ENCODE peak calls at places on chromosomes 1 and 21, in nine cellular contexts. One of them, this sample, is unnamed.

GRCh38 chr1:100523038-100523649 is 14.8 kb upstream of the GPR88 start:
- DNase-seq in H9: no peak
- DNase-seq in HCT116: no peak
- DNase-seq in fibroblast of lung: no peak
- DNase-seq in PC-3: no peak
- DNase-seq in A549: no peak
- DNase-seq in GM23338: no peak
- DNase-seq in mesenchymal stem cell: peak; percentile 23
- DNase-seq in K562: no peak
- DNase-seq in this sample: no peak

GRCh38 chr1:156584813-156585212 is 5.3 kb downstream of the TTC24 start:
- DNase-seq in mesenchymal stem cell: no peak
- DNase-seq in HCT116: no peak
- DNase-seq in H9: peak; percentile 87
- DNase-seq in K562: peak; percentile 63
- DNase-seq in PC-3: peak; percentile 38
- DNase-seq in fibroblast of lung: no peak
- DNase-seq in A549: peak; percentile 57
- DNase-seq in GM23338: peak; percentile 87
- DNase-seq in this sample: no peak

GRCh38 chr1:56409112-56409691 is 170.2 kb downstream of the PLPP3 start:
- DNase-seq in mesenchymal stem cell: no peak
- DNase-seq in PC-3: peak; percentile 58
- DNase-seq in HCT116: peak; percentile 47
- DNase-seq in fibroblast of lung: no peak
- DNase-seq in GM23338: peak; percentile 77
- DNase-seq in H9: peak; percentile 69
- DNase-seq in A549: no peak
- DNase-seq in K562: peak; percentile 14
- DNase-seq in this sample: no peak

GRCh38 chr1:36643391-36644270 is 160.9 kb upstream of the CSF3R start:
- DNase-seq in PC-3: no peak
- DNase-seq in A549: no peak
- DNase-seq in mesenchymal stem cell: no peak
- DNase-seq in H9: no peak
- DNase-seq in GM23338: no peak
- DNase-seq in K562: no peak
- DNase-seq in fibroblast of lung: no peak
- DNase-seq in HCT116: no peak
- DNase-seq in this sample: no peak

GRCh38 chr1:22611530-22611947 is 24.9 kb upstream of the C1QA start:
- DNase-seq in A549: no peak
- DNase-seq in mesenchymal stem cell: peak; percentile 66
- DNase-seq in fibroblast of lung: peak; percentile 59
- DNase-seq in H9: peak; percentile 87
- DNase-seq in K562: peak; percentile 74
- DNase-seq in PC-3: peak; percentile 51
- DNase-seq in GM23338: peak; percentile 90
- DNase-seq in HCT116: no peak
- DNase-seq in this sample: peak; percentile 53

GRCh38 chr1:9207715-9208114 is 26.9 kb upstream of the H6PD start:
- DNase-seq in fibroblast of lung: no peak
- DNase-seq in HCT116: no peak
- DNase-seq in mesenchymal stem cell: peak; percentile 46
- DNase-seq in A549: no peak
- DNase-seq in K562: no peak
- DNase-seq in PC-3: no peak
- DNase-seq in GM23338: no peak
- DNase-seq in H9: no peak
- DNase-seq in this sample: no peak

GRCh38 chr21:14273736-14274538 is 58.0 kb downstream of the RBM11 start:
- DNase-seq in fibroblast of lung: no peak
- DNase-seq in H9: peak; percentile 72
- DNase-seq in A549: no peak
- DNase-seq in mesenchymal stem cell: no peak
- DNase-seq in HCT116: no peak
- DNase-seq in K562: peak; percentile 20
- DNase-seq in GM23338: peak; percentile 72
- DNase-seq in PC-3: no peak
- DNase-seq in this sample: no peak

GRCh38 chr1:119911775-119912174 is 15.5 kb upstream of the ADAM30 start:
- DNase-seq in GM23338: no peak
- DNase-seq in HCT116: no peak
- DNase-seq in fibroblast of lung: no peak
- DNase-seq in A549: no peak
- DNase-seq in H9: no peak
- DNase-seq in PC-3: no peak
- DNase-seq in K562: no peak
- DNase-seq in mesenchymal stem cell: no peak
- DNase-seq in this sample: no peak

GRCh38 chr1:59674605-59675004 is 140.1 kb upstream of the HOOK1 start:
- DNase-seq in mesenchymal stem cell: no peak
- DNase-seq in H9: no peak
- DNase-seq in K562: no peak
- DNase-seq in GM23338: no peak
- DNase-seq in A549: no peak
- DNase-seq in fibroblast of lung: peak; percentile 63
- DNase-seq in HCT116: no peak
- DNase-seq in PC-3: no peak
- DNase-seq in this sample: peak; percentile 83

GRCh38 chr1:145545055-145545454 is 62.7 kb upstream of the GPR89A start:
- DNase-seq in A549: no peak
- DNase-seq in mesenchymal stem cell: no peak
- DNase-seq in K562: no peak
- DNase-seq in PC-3: no peak
- DNase-seq in GM23338: no peak
- DNase-seq in H9: no peak
- DNase-seq in fibroblast of lung: no peak
- DNase-seq in HCT116: no peak
- DNase-seq in this sample: no peak

GRCh38 chr1:15706751-15707150 is 22.6 kb downstream of the PLEKHM2 start:
- DNase-seq in H9: no peak
- DNase-seq in fibroblast of lung: no peak
- DNase-seq in A549: no peak
- DNase-seq in HCT116: no peak
- DNase-seq in GM23338: no peak
- DNase-seq in mesenchymal stem cell: no peak
- DNase-seq in K562: no peak
- DNase-seq in PC-3: no peak
- DNase-seq in this sample: no peak

GRCh38 chr1:71908871-71909390 is 373.4 kb downstream of the NEGR1 start:
- DNase-seq in GM23338: no peak
- DNase-seq in mesenchymal stem cell: no peak
- DNase-seq in A549: no peak
- DNase-seq in fibroblast of lung: no peak
- DNase-seq in K562: no peak
- DNase-seq in H9: no peak
- DNase-seq in HCT116: no peak
- DNase-seq in PC-3: no peak
- DNase-seq in this sample: no peak

GRCh38 chr1:223417444-223417843 is 24.2 kb downstream of the CCDC185 start:
- DNase-seq in K562: no peak
- DNase-seq in mesenchymal stem cell: no peak
- DNase-seq in H9: no peak
- DNase-seq in HCT116: no peak
- DNase-seq in GM23338: no peak
- DNase-seq in PC-3: no peak
- DNase-seq in fibroblast of lung: no peak
- DNase-seq in A549: no peak
- DNase-seq in this sample: no peak

GRCh38 chr1:24255226-24255625 is 63.9 kb upstream of the GRHL3 start:
- DNase-seq in K562: no peak
- DNase-seq in PC-3: no peak
- DNase-seq in GM23338: no peak
- DNase-seq in H9: no peak
- DNase-seq in mesenchymal stem cell: no peak
- DNase-seq in fibroblast of lung: no peak
- DNase-seq in HCT116: no peak
- DNase-seq in A549: no peak
- DNase-seq in this sample: no peak

GRCh38 chr1:199403421-199404116 is 623.9 kb upstream of the NR5A2 start:
- DNase-seq in K562: no peak
- DNase-seq in fibroblast of lung: peak; percentile 86
- DNase-seq in H9: no peak
- DNase-seq in PC-3: no peak
- DNase-seq in HCT116: no peak
- DNase-seq in A549: no peak
- DNase-seq in GM23338: peak; percentile 46
- DNase-seq in mesenchymal stem cell: peak; percentile 8
- DNase-seq in this sample: no peak

GRCh38 chr1:201568859-201569294 is 29.9 kb downstream of the NAV1 start:
- DNase-seq in GM23338: no peak
- DNase-seq in HCT116: no peak
- DNase-seq in H9: no peak
- DNase-seq in PC-3: no peak
- DNase-seq in A549: no peak
- DNase-seq in mesenchymal stem cell: no peak
- DNase-seq in fibroblast of lung: no peak
- DNase-seq in K562: no peak
- DNase-seq in this sample: no peak

GRCh38 chr1:115476616-115477015 is 138.6 kb upstream of the NGF start:
- DNase-seq in HCT116: no peak
- DNase-seq in mesenchymal stem cell: no peak
- DNase-seq in A549: no peak
- DNase-seq in K562: no peak
- DNase-seq in H9: peak; percentile 31
- DNase-seq in GM23338: no peak
- DNase-seq in fibroblast of lung: peak; percentile 15
- DNase-seq in PC-3: no peak
- DNase-seq in this sample: no peak

GRCh38 chr1:201999625-202000238 is 10.7 kb upstream of the ELF3 start:
- DNase-seq in A549: peak; percentile 89
- DNase-seq in GM23338: peak; percentile 90
- DNase-seq in PC-3: peak; percentile 65
- DNase-seq in fibroblast of lung: peak; percentile 52
- DNase-seq in HCT116: no peak
- DNase-seq in mesenchymal stem cell: peak; percentile 69
- DNase-seq in H9: peak; percentile 71
- DNase-seq in K562: peak; percentile 76
- DNase-seq in this sample: peak; percentile 39

GRCh38 chr21:44089001-44089911 is 17.9 kb upstream of the PWP2 start:
- DNase-seq in HCT116: no peak
- DNase-seq in GM23338: no peak
- DNase-seq in PC-3: no peak
- DNase-seq in K562: no peak
- DNase-seq in H9: no peak
- DNase-seq in A549: no peak
- DNase-seq in fibroblast of lung: no peak
- DNase-seq in mesenchymal stem cell: no peak
- DNase-seq in this sample: no peak

GRCh38 chr1:204821476-204821875 is 49.2 kb upstream of the NFASC start:
- DNase-seq in PC-3: no peak
- DNase-seq in fibroblast of lung: no peak
- DNase-seq in H9: no peak
- DNase-seq in HCT116: no peak
- DNase-seq in GM23338: no peak
- DNase-seq in mesenchymal stem cell: no peak
- DNase-seq in A549: no peak
- DNase-seq in K562: no peak
- DNase-seq in this sample: peak; percentile 44

GRCh38 chr1:39854738-39855137 is 28.6 kb downstream of the TRIT1 start:
- DNase-seq in HCT116: no peak
- DNase-seq in A549: no peak
- DNase-seq in H9: no peak
- DNase-seq in GM23338: no peak
- DNase-seq in K562: no peak
- DNase-seq in fibroblast of lung: no peak
- DNase-seq in PC-3: no peak
- DNase-seq in mesenchymal stem cell: no peak
- DNase-seq in this sample: no peak

GRCh38 chr1:207315435-207315834 is 6.0 kb upstream of the CD55 start:
- DNase-seq in GM23338: no peak
- DNase-seq in H9: no peak
- DNase-seq in PC-3: no peak
- DNase-seq in HCT116: no peak
- DNase-seq in fibroblast of lung: no peak
- DNase-seq in K562: no peak
- DNase-seq in mesenchymal stem cell: no peak
- DNase-seq in A549: no peak
- DNase-seq in this sample: no peak
- H3K4me1 ChIP-seq in GM23338: peaks cover 11% of the 10 kb centered on the region
- H3K4me1 ChIP-seq in H9: no peaks in the 10 kb centered on the region
- H3K4me1 ChIP-seq in PC-3: peaks cover 50% of the 10 kb centered on the region
- H3K4me1 ChIP-seq in HCT116: peaks cover 34% of the 10 kb centered on the region
- H3K4me1 ChIP-seq in fibroblast of lung: peaks cover 2% of the 10 kb centered on the region
- H3K4me1 ChIP-seq in K562: peaks cover 31% of the 10 kb centered on the region
- H3K4me1 ChIP-seq in mesenchymal stem cell: no peaks in the 10 kb centered on the region
- H3K4me1 ChIP-seq in A549: peaks cover 24% of the 10 kb centered on the region
- H3K4me1 ChIP-seq in this sample: peaks cover 9% of the 10 kb centered on the region

GRCh38 chr1:218473527-218473926 is 128.4 kb downstream of the TGFB2 start:
- DNase-seq in mesenchymal stem cell: peak; percentile 68
- DNase-seq in A549: no peak
- DNase-seq in HCT116: no peak
- DNase-seq in K562: no peak
- DNase-seq in fibroblast of lung: peak; percentile 64
- DNase-seq in GM23338: no peak
- DNase-seq in PC-3: no peak
- DNase-seq in H9: no peak
- DNase-seq in this sample: peak; percentile 79
- H3K4me2 ChIP-seq in mesenchymal stem cell: no peak overlapping the region
- H3K4me2 ChIP-seq in A549: no peak overlapping the region
- H3K4me2 ChIP-seq in HCT116: no peak overlapping the region
- H3K4me2 ChIP-seq in K562: no peak overlapping the region
- H3K4me2 ChIP-seq in fibroblast of lung: no peak overlapping the region
- H3K4me2 ChIP-seq in GM23338: no peak overlapping the region
- H3K4me2 ChIP-seq in PC-3: no peak overlapping the region
- H3K4me2 ChIP-seq in H9: no peak overlapping the region
- H3K4me2 ChIP-seq in this sample: peak overlapping the region; percentile 46

GRCh38 chr1:181392133-181392532 is 91.2 kb upstream of the CACNA1E start:
- DNase-seq in HCT116: no peak
- DNase-seq in A549: no peak
- DNase-seq in GM23338: no peak
- DNase-seq in H9: no peak
- DNase-seq in K562: no peak
- DNase-seq in mesenchymal stem cell: no peak
- DNase-seq in fibroblast of lung: no peak
- DNase-seq in PC-3: no peak
- DNase-seq in this sample: no peak
- H3K4me1 ChIP-seq in HCT116: peaks cover 11% of the 10 kb centered on the region
- H3K4me1 ChIP-seq in A549: no peaks in the 10 kb centered on the region
- H3K4me1 ChIP-seq in GM23338: no peaks in the 10 kb centered on the region
- H3K4me1 ChIP-seq in H9: no peaks in the 10 kb centered on the region
- H3K4me1 ChIP-seq in K562: no peaks in the 10 kb centered on the region
- H3K4me1 ChIP-seq in mesenchymal stem cell: no peaks in the 10 kb centered on the region
- H3K4me1 ChIP-seq in fibroblast of lung: no peaks in the 10 kb centered on the region
- H3K4me1 ChIP-seq in PC-3: no peaks in the 10 kb centered on the region
- H3K4me1 ChIP-seq in this sample: no peaks in the 10 kb centered on the region

DNA sequence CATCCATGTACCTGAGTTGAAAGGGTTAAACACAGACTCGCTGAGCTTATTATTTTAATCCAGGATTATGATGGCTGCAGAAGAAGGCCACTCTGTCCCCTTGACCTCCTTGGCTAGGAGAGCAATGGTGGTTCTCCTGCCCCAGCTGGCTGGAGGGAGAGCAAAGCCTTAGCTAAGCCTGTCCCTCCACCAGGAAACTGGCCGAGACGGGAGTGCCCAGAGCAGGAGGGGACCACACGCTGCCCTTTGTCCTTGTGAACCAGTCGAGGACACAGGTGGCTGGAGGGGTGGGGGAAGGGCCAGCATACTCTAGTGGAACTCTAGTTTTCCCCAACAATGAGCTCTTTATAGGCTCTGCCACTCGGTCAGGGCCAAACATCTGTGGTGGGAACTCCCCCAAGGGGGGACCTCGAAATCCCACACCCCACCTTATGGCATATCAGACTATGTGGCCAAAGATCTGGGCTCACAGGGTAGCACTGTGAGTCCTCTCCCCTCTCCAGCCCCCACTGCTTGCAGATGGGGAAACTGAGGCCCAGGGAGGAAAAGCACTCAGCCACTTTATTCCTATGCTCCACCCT is 12.9 kb downstream of the KIAA1614 start:
- DNase-seq in K562: no peak
- DNase-seq in fibroblast of lung: no peak
- DNase-seq in mesenchymal stem cell: no peak
- DNase-seq in PC-3: no peak
- DNase-seq in A549: no peak
- DNase-seq in GM23338: peak; percentile 53
- DNase-seq in H9: peak; percentile 62
- DNase-seq in HCT116: no peak
- DNase-seq in this sample: no peak
- H3K4me2 ChIP-seq in K562: no peak overlapping the region
- H3K4me2 ChIP-seq in fibroblast of lung: no peak overlapping the region
- H3K4me2 ChIP-seq in mesenchymal stem cell: no peak overlapping the region
- H3K4me2 ChIP-seq in PC-3: no peak overlapping the region
- H3K4me2 ChIP-seq in A549: no peak overlapping the region
- H3K4me2 ChIP-seq in GM23338: peak overlapping the region; percentile 64
- H3K4me2 ChIP-seq in H9: peak overlapping the region; percentile 16
- H3K4me2 ChIP-seq in HCT116: no peak overlapping the region
- H3K4me2 ChIP-seq in this sample: no peak overlapping the region

This sample was measured in endothelial cell of umbilical vein.